ENCODE peak calls at places on chromosomes 6 and 20, in six cellular contexts. T is nucleus accumbens, P is neural crest cell, B is amniotic stem cell, Q is testis, C is thoracic aorta. L is an unnamed sample.

GRCh38 chr6:155795173-155795796 is 339.6 kb upstream of the NOX3 start:
- DNase-seq in T (no peak), P (no peak), B (no peak), Q (no peak), C (no peak), L (no peak)

GRCh38 chr6:37620519-37620918 is 77.2 kb downstream of the MDGA1 start:
- DNase-seq in T (no peak), P (no peak), B (no peak), Q (no peak), C (no peak), L (no peak)

GRCh38 chr6:75372884-75373283 is 88.3 kb upstream of the TMEM30A start:
- DNase-seq in T (no peak), P (no peak), B (no peak), Q (no peak), C (no peak), L (no peak)

GRCh38 chr6:110738899-110739365 is 76.3 kb downstream of the CDK19 start:
- DNase-seq in T (no peak), P (no peak), B (no peak), Q (no peak), C (no peak), L (no peak)

GRCh38 chr20:58019850-58020625 is 208.4 kb downstream of the ANKRD60 start:
- DNase-seq in T (no peak), P (no peak), B (no peak), Q (no peak), C (no peak), L (no peak)

GRCh38 chr6:157586088-157586414 is 205.1 kb downstream of the ZDHHC14 start:
- DNase-seq in T (no peak), P (no peak), B (no peak), Q (no peak), C (no peak), L (no peak)

GRCh38 chr6:108168026-108168463 is 2.2 kb downstream of the NR2E1 start:
- DNase-seq in T (no peak), P (no peak), B (no peak), Q (no peak), C (no peak), L (no peak)

GRCh38 chr6:149508485-149508884 is 23.7 kb upstream of the ZC3H12D start:
- DNase-seq in T (no peak), P (no peak), B (no peak), Q (no peak), C (no peak), L (no peak)

GRCh38 chr6:15754035-15754705 is 91.3 kb upstream of the DTNBP1 start:
- DNase-seq in T (no peak), P (no peak), B (no peak), Q (no peak), C (no peak), L (no peak)

GRCh38 chr20:47561175-47561574 is 59.5 kb downstream of the NCOA3 start:
- DNase-seq in T (no peak), P (no peak), B (no peak), Q (no peak), C (no peak), L (peak)

GRCh38 chr20:53826090-53826489 is 232.5 kb upstream of the ZNF217 start:
- DNase-seq in T (no peak), P (no peak), B (no peak), Q (no peak), C (no peak), L (no peak)

GRCh38 chr20:21312813-21313471 is 9.8 kb downstream of the XRN2 start:
- DNase-seq in T (no peak), P (no peak), B (no peak), Q (no peak), C (no peak), L (peak)

GRCh38 chr6:19803331-19804330 is 33.5 kb upstream of the ID4 start:
- DNase-seq in T (no peak), P (no peak), B (no peak), Q (no peak), C (no peak), L (no peak)

GRCh38 chr6:33672808-33673207 is 38.7 kb downstream of the UQCC2 start:
- DNase-seq in T (no peak), P (peak), B (peak), Q (peak), C (peak), L (peak)

GRCh38 chr6:157663261-157663660 is 159.8 kb upstream of the SNX9 start:
- DNase-seq in T (no peak), P (no peak), B (no peak), Q (no peak), C (no peak), L (no peak)

GRCh38 chr20:8602389-8603116 is 466.3 kb upstream of the PLCB4 start:
- DNase-seq in T (no peak), P (no peak), B (no peak), Q (no peak), C (no peak), L (no peak)

GRCh38 chr6:160060920-160061447 is 60.6 kb upstream of the SLC22A1 start:
- DNase-seq in T (no peak), P (no peak), B (no peak), Q (no peak), C (no peak), L (no peak)

GRCh38 chr20:48459729-48460395 is 367.9 kb downstream of the PREX1 start:
- DNase-seq in T (no peak), P (no peak), B (no peak), Q (no peak), C (no peak), L (no peak)

GRCh38 chr6:14092861-14093789 is 24.4 kb upstream of the CD83 start:
- DNase-seq in T (no peak), P (no peak), B (no peak), Q (no peak), C (no peak), L (peak)

GRCh38 chr6:49327005-49327404 is 136.0 kb downstream of the MMUT start:
- DNase-seq in T (no peak), P (no peak), B (no peak), Q (no peak), C (no peak), L (no peak)

GRCh38 chr6:170287371-170287876 is 3.5 kb downstream of the DLL1 start:
- DNase-seq in T (no peak), P (no peak), B (no peak), Q (peak), C (no peak), L (no peak)